ENCODE peak calls at places on chromosomes 16 and 17, in nine cellular contexts. N, P, Y, L, E, H, X, W and F are unnamed samples.
A peak's percentile ranks its signal among the peaks of the same experiment; 100 is the strongest.

GRCh38 chr17:79043931-79044320 is 20.0 kb downstream of the C1QTNF1 start:
- DNase-seq in W (no peak), P (no peak), Y (no peak), L (peak; percentile 61), N (no peak), X (no peak), E (no peak), H (no peak), F (no peak)

GRCh38 chr16:77896357-77896972 is 108.1 kb downstream of the VAT1L start:
- DNase-seq in H (no peak), Y (no peak), N (no peak), P (no peak), E (peak; percentile 6), L (no peak), W (no peak), X (no peak), F (no peak)

GRCh38 chr16:85132456-85133289 is 20.4 kb upstream of the CIBAR2 start:
- DNase-seq in E (peak; percentile 32), N (no peak), X (no peak), W (no peak), L (no peak), Y (no peak), P (no peak), H (no peak), F (no peak)

GRCh38 chr17:65664296-65664695 is 102.8 kb upstream of the AXIN2 start:
- DNase-seq in Y (no peak), L (no peak), E (peak; percentile 87), P (no peak), W (no peak), X (no peak), N (no peak), H (no peak), F (no peak)

GRCh38 chr17:1294157-1294717 is 14.8 kb downstream of the TRARG1 start:
- DNase-seq in N (no peak), X (peak; percentile 38), P (no peak), H (no peak), Y (peak; percentile 95), L (no peak), E (no peak), W (no peak), F (peak; percentile 99)

GRCh38 chr16:55832788-55833583 is at the start of gene CES1:
- DNase-seq in W (peak; percentile 89), H (peak; percentile 44), L (peak; percentile 94), Y (no peak), X (no peak), E (peak; percentile 58), N (no peak), P (peak; percentile 51), F (no peak)

GRCh38 chr16:83689385-83689831 is 118.4 kb upstream of the HSBP1 start:
- DNase-seq in P (no peak), X (no peak), H (no peak), E (peak; percentile 70), W (no peak), N (no peak), Y (no peak), L (no peak), F (no peak)

GRCh38 chr17:74749262-74750038 is 1.0 kb downstream of the NHERF1 start:
- DNase-seq in Y (no peak), W (no peak), P (no peak), E (peak; percentile 46), L (peak; percentile 73), X (no peak), N (no peak), H (peak; percentile 39), F (no peak)

GRCh38 chr16:84603115-84603816 is 14.6 kb downstream of the COTL1 start:
- DNase-seq in E (peak; percentile 98), X (peak; percentile 72), W (peak; percentile 76), L (peak; percentile 85), Y (no peak), H (peak; percentile 93), P (peak; percentile 57), N (peak; percentile 53), F (no peak)

GRCh38 chr17:43871947-43872690 is 25.1 kb downstream of the CD300LG start:
- DNase-seq in E (no peak), P (no peak), L (no peak), Y (no peak), H (no peak), N (no peak), X (peak; percentile 70), W (no peak), F (no peak)

DNA sequence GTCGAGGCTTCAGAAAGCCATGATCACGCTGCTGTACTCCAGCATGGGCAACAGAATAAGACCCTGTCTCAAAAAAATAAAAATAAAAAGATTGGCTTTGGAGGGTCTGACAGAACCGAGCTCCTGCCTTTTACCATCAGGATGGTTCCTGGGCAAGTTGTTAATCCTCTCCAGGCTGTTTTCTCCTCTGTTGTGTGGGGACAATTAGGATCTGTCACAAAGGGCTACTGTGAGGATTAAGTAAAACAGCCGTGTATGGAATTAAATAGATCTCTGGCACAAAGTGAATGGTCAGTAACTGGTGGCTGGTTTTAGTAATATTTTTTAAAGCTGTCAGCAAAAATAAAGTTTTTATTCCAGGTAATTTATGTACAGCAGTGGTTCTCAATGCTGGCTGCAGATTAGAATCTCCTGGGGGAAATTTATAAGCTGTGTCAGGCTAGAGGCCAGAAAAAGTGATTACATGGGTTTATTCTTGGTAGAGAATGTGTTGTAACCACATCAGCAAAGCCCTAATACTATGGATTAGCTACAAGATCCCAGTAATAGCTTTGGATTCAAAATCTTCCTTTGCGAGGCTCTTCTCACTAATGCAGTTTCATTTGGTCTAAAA is 47.2 kb downstream of the GPRC5B start:
- DNase-seq in P (no peak), H (no peak), E (no peak), Y (no peak), W (no peak), L (no peak), N (no peak), X (no peak), F (no peak)
- H3K4me3 ChIP-seq in P (no peak overlapping the region), H (no peak overlapping the region), E (no peak overlapping the region), Y (no peak overlapping the region), W (no peak overlapping the region), L (no peak overlapping the region), N (no peak overlapping the region), X (no peak overlapping the region), F (no peak overlapping the region)

GRCh38 chr16:87222335-87222734 is 94.9 kb downstream of the C16orf95 start:
- DNase-seq in N (no peak), H (no peak), P (no peak), L (no peak), Y (no peak), X (no peak), E (no peak), W (no peak), F (no peak)
- H3K4me3 ChIP-seq in N (no peak overlapping the region), H (no peak overlapping the region), P (no peak overlapping the region), L (no peak overlapping the region), Y (no peak overlapping the region), X (no peak overlapping the region), E (no peak overlapping the region), W (no peak overlapping the region), F (no peak overlapping the region)

GRCh38 chr16:53771655-53772497 is 67.9 kb downstream of the FTO start:
- DNase-seq in X (no peak), E (no peak), L (no peak), H (no peak), P (no peak), Y (no peak), N (no peak), W (no peak), F (no peak)
- H3K4me3 ChIP-seq in X (no peak overlapping the region), E (no peak overlapping the region), L (no peak overlapping the region), H (no peak overlapping the region), P (no peak overlapping the region), Y (no peak overlapping the region), N (no peak overlapping the region), W (no peak overlapping the region), F (no peak overlapping the region)

DNA sequence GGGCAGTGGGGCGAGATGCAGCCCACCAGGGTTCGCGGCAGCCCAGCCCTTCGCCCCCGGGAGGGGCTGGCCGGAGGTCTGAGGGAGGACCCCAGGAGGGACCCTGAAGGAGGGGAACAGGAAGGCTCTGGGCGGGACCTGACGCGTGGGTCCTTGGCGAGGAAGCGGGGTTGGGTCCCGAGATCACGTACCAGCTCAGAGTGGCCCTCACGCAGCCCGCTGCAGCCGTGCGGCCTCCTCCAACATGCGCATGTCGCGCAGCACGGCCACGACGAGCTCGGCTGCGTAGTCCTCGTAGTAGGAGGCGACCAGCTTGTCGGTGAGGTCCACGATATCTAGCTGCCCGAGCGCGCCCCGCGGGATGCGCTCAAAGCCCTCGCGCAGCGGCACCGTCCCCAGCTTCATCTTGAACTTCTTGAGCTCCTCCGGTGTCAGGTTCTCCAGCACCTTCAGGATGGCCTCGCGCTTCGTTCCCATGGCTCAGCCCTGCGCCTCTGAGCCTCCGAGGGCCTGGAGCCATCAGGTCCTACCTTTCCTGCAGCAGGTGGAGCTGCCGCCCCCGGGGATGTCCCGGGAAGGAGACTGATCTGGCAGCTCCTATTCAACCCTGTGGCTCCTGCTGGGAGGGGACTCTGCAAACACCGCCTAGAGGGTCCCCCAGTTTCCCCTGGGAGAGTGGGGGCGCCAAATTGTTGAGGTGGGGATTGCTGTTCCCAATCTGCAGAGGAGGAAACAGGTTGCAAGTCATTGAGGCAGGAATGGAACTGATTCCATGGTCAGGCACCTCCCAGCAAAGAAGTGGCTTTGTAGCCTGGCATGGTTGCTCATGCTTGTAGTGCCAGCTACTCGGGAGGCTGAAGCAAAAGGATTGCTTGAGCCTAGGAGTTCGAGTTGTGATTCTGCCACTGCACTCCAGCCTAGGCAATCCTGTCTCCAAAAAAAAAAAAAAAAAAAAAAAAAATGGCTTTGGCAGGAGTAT is at the start of gene PYDC1:
- DNase-seq in N (no peak), E (peak; percentile 28), L (no peak), X (no peak), H (no peak), P (no peak), W (no peak), Y (no peak), F (no peak)
- H3K4me3 ChIP-seq in N (no peak within 1 kb of the TSS), E (no peak within 1 kb of the TSS), L (peak within 1 kb of the TSS; percentile 52), X (peak within 1 kb of the TSS; percentile 61), H (peak within 1 kb of the TSS; percentile 89), P (peak within 1 kb of the TSS; percentile 5), W (peak within 1 kb of the TSS; percentile 71), Y (peak within 1 kb of the TSS; percentile 11), F (no peak within 1 kb of the TSS)